ENCODE peak calls at places on chromosomes 13 and 19, in seven cellular contexts. V is H1, I is HCT116, W is HepG2, P is K562, S is GM12878, F is SK-N-SH. H is an unnamed sample. For H3K27me3, the result is how much of the 10 kb centered on the place peaks cover.

GRCh38 chr19:2186071-2186846 is 22.5 kb downstream of the DOT1L start:
- DNase-seq in I (no peak), W (no peak), P (no peak), F (no peak), S (no peak), V (no peak), H (peak)

GRCh38 chr13:112346173-112346898 is 29.8 kb upstream of the SPACA7 start:
- DNase-seq in S (no peak), I (peak), V (peak), F (no peak), W (no peak), P (no peak), H (no peak)

GRCh38 chr19:9075064-9075964 is 11.5 kb upstream of the OR1M1 start:
- DNase-seq in I (peak), S (no peak), W (peak), V (peak), P (peak), F (peak), H (peak)

GRCh38 chr13:83992566-83993358 is 110.5 kb upstream of the SLITRK1 start:
- DNase-seq in S (peak), P (no peak), W (no peak), F (no peak), I (no peak), V (no peak), H (no peak)

GRCh38 chr13:75870397-75870801 is 234.3 kb downstream of the LMO7 start:
- DNase-seq in S (no peak), I (no peak), F (peak), P (peak), W (no peak), V (peak), H (peak)

GRCh38 chr19:30871979-30872378 is 477.3 kb downstream of the TSHZ3 start:
- DNase-seq in P (no peak), V (no peak), W (no peak), S (no peak), I (no peak), F (no peak), H (no peak)

GRCh38 chr19:3375221-3376088 is 9.1 kb downstream of the NFIC start:
- DNase-seq in W (no peak), P (peak), I (no peak), V (no peak), S (no peak), F (peak), H (peak)

GRCh38 chr19:38959618-38960017 is 15.9 kb downstream of the FBXO17 start:
- DNase-seq in F (no peak), I (no peak), V (no peak), W (peak), P (no peak), S (no peak), H (no peak)

GRCh38 chr19:44814517-44814916 is 5.6 kb downstream of the BCAM start:
- DNase-seq in V (no peak), W (no peak), S (no peak), I (no peak), F (no peak), P (peak), H (no peak)

GRCh38 chr13:43725460-43725859 is 61.3 kb downstream of the ENOX1 start:
- DNase-seq in S (no peak), W (no peak), F (no peak), I (no peak), P (no peak), V (no peak), H (no peak)

GRCh38 chr13:98214008-98214643 is 37.1 kb upstream of the RNF113B start:
- DNase-seq in W (no peak), F (no peak), V (no peak), I (no peak), P (no peak), S (no peak), H (peak)

GRCh38 chr19:13899912-13900584 is 5.9 kb downstream of the BRME1 start:
- DNase-seq in F (no peak), S (no peak), W (no peak), V (no peak), P (no peak), I (no peak), H (no peak)

GRCh38 chr13:50209646-50210045 is 194.4 kb downstream of the KCNRG start:
- DNase-seq in F (no peak), P (no peak), V (no peak), I (no peak), W (no peak), S (no peak), H (no peak)

GRCh38 chr13:78659450-78660110 is 625 bp upstream of the OBI1 start:
- DNase-seq in S (no peak), F (peak), P (no peak), V (no peak), I (no peak), W (no peak), H (peak)
- H3K4me3 ChIP-seq in S (peak), F (peak), P (no peak), V (peak), I (peak), W (peak), H (peak)

GRCh38 chr13:45295536-45295935 is 45.4 kb downstream of the TPT1 start:
- DNase-seq in W (no peak), F (no peak), P (no peak), S (no peak), V (no peak), I (no peak), H (peak)

GRCh38 chr13:45289936-45290563 is 50.9 kb downstream of the TPT1 start:
- DNase-seq in I (no peak), V (no peak), P (no peak), S (no peak), W (no peak), F (no peak), H (no peak)

GRCh38 chr13:45297456-45298205 is 43.4 kb downstream of the TPT1 start:
- DNase-seq in P (no peak), F (no peak), S (no peak), I (no peak), W (no peak), V (no peak), H (no peak)

GRCh38 chr13:45296259-45296658 is 44.7 kb downstream of the TPT1 start:
- DNase-seq in F (no peak), V (no peak), S (no peak), P (no peak), W (no peak), I (no peak), H (peak)

DNA sequence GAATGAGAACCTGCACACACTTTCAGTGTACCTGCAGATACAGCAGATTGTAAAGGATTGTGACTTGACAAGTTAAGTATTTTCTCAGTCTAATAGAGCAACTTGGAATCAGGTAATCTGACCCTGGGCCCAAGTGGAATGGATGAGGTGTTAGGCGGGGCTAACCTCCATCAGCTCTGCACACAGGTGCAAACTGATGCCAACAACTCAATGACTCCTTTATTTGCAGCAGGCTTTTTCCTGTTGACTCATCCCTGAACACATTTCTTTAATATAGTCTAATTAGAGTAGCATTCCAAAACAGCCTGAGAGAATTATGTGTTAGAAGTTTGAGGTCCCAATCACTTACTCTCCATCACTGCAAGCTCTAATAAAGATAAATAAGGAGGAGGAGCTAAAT is 48.8 kb downstream of the TPT1 start:
- DNase-seq in P (no peak), S (no peak), V (no peak), W (no peak), F (no peak), I (peak), H (no peak)
- TF ChIP-seq MAX in P (no peak), S (no peak), V (no peak), W (no peak), F (no peak), I (no peak), H (no peak)

DNA sequence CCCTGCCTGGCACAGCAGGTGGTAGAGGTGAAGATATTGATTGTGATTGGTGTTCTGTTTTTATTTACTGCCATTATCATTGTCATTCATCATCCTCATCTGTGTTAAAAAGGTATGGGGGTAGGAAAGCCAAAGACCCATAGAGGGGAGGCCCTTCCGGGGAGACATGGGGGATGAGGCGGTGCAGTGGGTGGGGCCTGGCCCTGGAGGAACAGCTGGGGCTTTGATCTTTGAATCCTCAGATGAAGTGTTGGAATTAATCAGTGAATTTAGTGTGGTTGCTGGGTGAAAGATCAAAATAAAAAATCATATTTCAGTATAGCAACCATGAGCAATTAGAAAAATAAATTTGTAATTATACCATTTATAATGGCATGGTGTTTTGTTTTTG is 7.4 kb downstream of the PTH2 start:
- DNase-seq in V (no peak), F (no peak), P (no peak), W (no peak), I (no peak), S (no peak), H (no peak)
- H3K27me3 ChIP-seq in V (under half), F (under half), P (under half), W (under half), I (under half), S (under half), H (under half)

GRCh38 chr13:100689191-100689590 is 14.6 kb upstream of the TMTC4 start:
- DNase-seq in W (no peak), V (no peak), P (no peak), F (no peak), I (no peak), S (no peak), H (no peak)
- H3K4me3 ChIP-seq in W (no peak), V (no peak), P (no peak), F (no peak), I (no peak), S (no peak), H (no peak)

GRCh38 chr19:48853483-48853882 is 14.9 kb downstream of the PLEKHA4 start:
- DNase-seq in P (no peak), W (no peak), S (no peak), V (no peak), F (no peak), I (no peak), H (no peak)
- TF ChIP-seq MAX in P (no peak), W (no peak), S (no peak), V (no peak), F (no peak), I (no peak), H (no peak)

GRCh38 chr19:33678796-33679195 is 57.0 kb downstream of the CHST8 start:
- DNase-seq in V (no peak), F (peak), P (no peak), S (no peak), W (no peak), I (no peak), H (no peak)

GRCh38 chr19:33675501-33676124 is 53.9 kb downstream of the CHST8 start:
- DNase-seq in W (no peak), V (no peak), I (no peak), F (no peak), S (no peak), P (no peak), H (no peak)

GRCh38 chr19:33674575-33675367 is 53.0 kb downstream of the CHST8 start:
- DNase-seq in P (no peak), W (no peak), I (no peak), V (no peak), S (no peak), F (peak), H (no peak)

GRCh38 chr19:33677745-33678426 is 56.1 kb downstream of the CHST8 start:
- DNase-seq in I (no peak), F (no peak), W (no peak), S (no peak), V (peak), P (peak), H (no peak)

GRCh38 chr19:33676999-33677665 is 55.4 kb downstream of the CHST8 start:
- DNase-seq in F (peak), S (no peak), I (no peak), P (no peak), W (no peak), V (no peak), H (no peak)
- H3K27me3 ChIP-seq in F (under half), S (under half), I (under half), P (under half), W (under half), V (under half), H (under half)

DNA sequence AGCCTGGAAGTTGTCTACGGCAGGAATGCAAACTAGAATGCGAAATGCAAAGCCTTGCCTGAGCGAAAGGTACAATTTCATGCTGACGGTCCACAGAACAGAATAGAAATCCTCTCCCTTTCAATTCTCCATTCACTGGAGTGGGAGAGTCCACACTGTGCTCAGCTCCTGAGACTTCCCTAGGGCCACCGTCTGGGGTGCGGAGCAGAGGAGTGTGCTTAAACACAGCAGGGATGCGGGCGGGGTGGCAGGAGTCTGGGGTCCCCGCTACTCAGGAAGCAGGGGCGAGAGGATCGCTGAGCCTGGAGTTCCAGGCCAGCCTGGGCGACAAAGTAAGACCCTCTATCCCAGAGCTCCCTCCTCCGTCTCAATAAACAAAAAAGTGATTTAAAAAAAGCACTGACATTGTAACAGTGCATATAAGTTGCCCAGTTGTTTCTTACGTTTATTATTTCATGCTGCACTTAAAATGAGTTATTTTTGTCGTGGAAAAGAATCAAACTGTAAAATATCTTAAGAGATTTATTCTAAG is 614 bp upstream of the ZNF816 start:
- DNase-seq in V (peak), W (peak), F (peak), I (no peak), P (no peak), S (no peak), H (no peak)
- H3K4me3 ChIP-seq in V (peak), W (peak), F (peak), I (peak), P (peak), S (peak), H (peak)

GRCh38 chr19:49802836-49803528 is 10.1 kb downstream of the FUZ start:
- DNase-seq in V (no peak), S (no peak), P (no peak), F (no peak), W (no peak), I (no peak), H (no peak)

GRCh38 chr19:49800771-49801170 is 12.3 kb downstream of the FUZ start:
- DNase-seq in P (no peak), S (no peak), F (no peak), W (no peak), V (no peak), I (no peak), H (no peak)

GRCh38 chr19:49803529-49803856 is 9.6 kb downstream of the FUZ start:
- DNase-seq in W (no peak), V (no peak), F (no peak), I (no peak), P (no peak), S (no peak), H (no peak)

GRCh38 chr19:49801401-49801888 is 11.6 kb downstream of the FUZ start:
- DNase-seq in P (no peak), W (no peak), S (no peak), V (no peak), F (no peak), I (no peak), H (no peak)

GRCh38 chr19:49801966-49802661 is 11.0 kb downstream of the FUZ start:
- DNase-seq in S (no peak), F (peak), P (no peak), V (peak), I (no peak), W (no peak), H (peak)
- TF ChIP-seq MAX in S (no peak), F (no peak), P (no peak), V (peak), I (no peak), W (no peak), H (no peak)

H was measured in endothelial cell of umbilical vein.